ENCODE peak calls at places on chromosomes 6 and 20, in five cellular contexts. K is ELR; I is stimulated activated CD8-positive, alpha-beta memory T cell treated with anti-CD3 and anti-CD28 coated beads, Interleukin-15, amount 100 ng/mL, for 24 hours; D is adipocyte; V is activated CD4-positive, CD25-positive, alpha-beta regulatory T cell. W is an unnamed sample.

GRCh38 chr20:46588532-46589509 is 38.4 kb upstream of the OCSTAMP start:
- DNase-seq in D (no peak), V (no peak), K (no peak), I (no peak), W (no peak)

GRCh38 chr6:56842602-56843475 is 112.1 kb upstream of the BEND6 start:
- DNase-seq in D (peak), I (no peak), K (peak), V (no peak), W (peak)

GRCh38 chr6:119856136-119856535 is 506.6 kb upstream of the MAN1A1 start:
- DNase-seq in K (peak), D (peak), V (no peak), I (no peak), W (no peak)

GRCh38 chr6:163860194-163861081 is 445.9 kb downstream of the QKI start:
- DNase-seq in D (peak), V (no peak), K (peak), I (no peak), W (peak)

GRCh38 chr6:36848658-36849441 is 9.6 kb upstream of the CPNE5 start:
- DNase-seq in I (no peak), V (no peak), K (no peak), D (no peak), W (no peak)

GRCh38 chr6:128303870-128304269 is 216.5 kb downstream of the PTPRK start:
- DNase-seq in I (no peak), K (no peak), D (peak), V (no peak), W (no peak)

GRCh38 chr20:2379511-2380229 is 1.0 kb upstream of the TGM6 start:
- DNase-seq in V (no peak), I (no peak), D (no peak), K (no peak), W (no peak)

GRCh38 chr6:168247456-168248147 is 72.0 kb downstream of the DACT2 start:
- DNase-seq in I (no peak), V (no peak), K (no peak), D (no peak), W (no peak)

GRCh38 chr6:75183099-75183541 is 22.7 kb downstream of the COL12A1 start:
- DNase-seq in D (peak), V (no peak), K (peak), I (no peak), W (peak)

GRCh38 chr6:73523434-73524123 is 2.7 kb upstream of the EEF1A1 start:
- DNase-seq in I (peak), V (peak), K (peak), D (peak), W (peak)

GRCh38 chr6:37061157-37061804 is 55.8 kb downstream of the FGD2 start:
- DNase-seq in V (no peak), K (no peak), I (no peak), D (no peak), W (no peak)

GRCh38 chr6:18496462-18496861 is 109.3 kb downstream of the RNF144B start:
- DNase-seq in K (no peak), I (no peak), D (peak), V (no peak), W (peak)

GRCh38 chr6:3749390-3749978 is 2.0 kb downstream of the PXDC1 start:
- DNase-seq in I (no peak), D (peak), V (no peak), K (peak), W (no peak)

GRCh38 chr20:38725959-38726848 is 1.9 kb downstream of the SLC32A1 start:
- DNase-seq in K (peak), D (no peak), I (no peak), V (no peak), W (peak)

GRCh38 chr6:111486921-111487320 is 3.9 kb upstream of the REV3L start:
- DNase-seq in K (no peak), D (no peak), I (no peak), V (no peak), W (peak)

W was measured in fibroblast of the aortic adventitia.